ENCODE peak calls at places on chromosomes 16 and 17, in nine cellular contexts. One of them, this sample, is unnamed.

GRCh38 chr17:64326420-64327054 is 63.5 kb upstream of the TEX2 start:
- DNase-seq in PC-3: peak; percentile 98
- DNase-seq in OCI-LY7: no peak
- DNase-seq in SK-N-SH: no peak
- DNase-seq in GM23338: no peak
- DNase-seq in MM.1S: no peak
- DNase-seq in GM23248: peak; percentile 82
- DNase-seq in HCT116: no peak
- DNase-seq in neural progenitor cell: no peak
- DNase-seq in this sample: no peak

GRCh38 chr17:73412914-73413313 is 101.1 kb upstream of the CDC42EP4 start:
- DNase-seq in PC-3: no peak
- DNase-seq in OCI-LY7: no peak
- DNase-seq in SK-N-SH: no peak
- DNase-seq in GM23338: no peak
- DNase-seq in MM.1S: no peak
- DNase-seq in GM23248: no peak
- DNase-seq in HCT116: no peak
- DNase-seq in neural progenitor cell: no peak
- DNase-seq in this sample: no peak

GRCh38 chr16:2904922-2905240 is 6.8 kb upstream of the FLYWCH1 start:
- DNase-seq in PC-3: no peak
- DNase-seq in OCI-LY7: no peak
- DNase-seq in SK-N-SH: no peak
- DNase-seq in GM23338: no peak
- DNase-seq in MM.1S: peak; percentile 12
- DNase-seq in GM23248: peak; percentile 52
- DNase-seq in HCT116: no peak
- DNase-seq in neural progenitor cell: no peak
- DNase-seq in this sample: no peak

GRCh38 chr16:84423416-84423837 is 55.1 kb downstream of the ATP2C2 start:
- DNase-seq in PC-3: peak; percentile 15
- DNase-seq in OCI-LY7: peak; percentile 82
- DNase-seq in SK-N-SH: peak; percentile 44
- DNase-seq in GM23338: peak; percentile 69
- DNase-seq in MM.1S: peak; percentile 31
- DNase-seq in GM23248: peak; percentile 53
- DNase-seq in HCT116: peak; percentile 80
- DNase-seq in neural progenitor cell: no peak
- DNase-seq in this sample: no peak

GRCh38 chr17:7579839-7580630 is 597 bp downstream of the CD68 start:
- DNase-seq in PC-3: no peak
- DNase-seq in OCI-LY7: peak; percentile 28
- DNase-seq in SK-N-SH: no peak
- DNase-seq in GM23338: no peak
- DNase-seq in MM.1S: peak; percentile 18
- DNase-seq in GM23248: no peak
- DNase-seq in HCT116: no peak
- DNase-seq in neural progenitor cell: no peak
- DNase-seq in this sample: no peak

GRCh38 chr17:35947156-35947585 is 3.7 kb upstream of the LYZL6 start:
- DNase-seq in PC-3: peak; percentile 62
- DNase-seq in OCI-LY7: peak; percentile 55
- DNase-seq in SK-N-SH: peak; percentile 54
- DNase-seq in GM23338: peak; percentile 90
- DNase-seq in MM.1S: peak; percentile 65
- DNase-seq in GM23248: peak; percentile 57
- DNase-seq in HCT116: peak; percentile 46
- DNase-seq in neural progenitor cell: peak; percentile 81
- DNase-seq in this sample: peak; percentile 76

GRCh38 chr16:66520406-66521194 is 29.3 kb downstream of the TK2 start:
- DNase-seq in PC-3: no peak
- DNase-seq in OCI-LY7: peak; percentile 15
- DNase-seq in SK-N-SH: no peak
- DNase-seq in GM23338: no peak
- DNase-seq in MM.1S: peak; percentile 37
- DNase-seq in GM23248: no peak
- DNase-seq in HCT116: no peak
- DNase-seq in neural progenitor cell: no peak
- DNase-seq in this sample: no peak

GRCh38 chr17:34121311-34121710 is 133.8 kb upstream of the CCL2 start:
- DNase-seq in PC-3: no peak
- DNase-seq in OCI-LY7: no peak
- DNase-seq in SK-N-SH: no peak
- DNase-seq in GM23338: no peak
- DNase-seq in MM.1S: no peak
- DNase-seq in GM23248: no peak
- DNase-seq in HCT116: no peak
- DNase-seq in neural progenitor cell: no peak
- DNase-seq in this sample: no peak

DNA sequence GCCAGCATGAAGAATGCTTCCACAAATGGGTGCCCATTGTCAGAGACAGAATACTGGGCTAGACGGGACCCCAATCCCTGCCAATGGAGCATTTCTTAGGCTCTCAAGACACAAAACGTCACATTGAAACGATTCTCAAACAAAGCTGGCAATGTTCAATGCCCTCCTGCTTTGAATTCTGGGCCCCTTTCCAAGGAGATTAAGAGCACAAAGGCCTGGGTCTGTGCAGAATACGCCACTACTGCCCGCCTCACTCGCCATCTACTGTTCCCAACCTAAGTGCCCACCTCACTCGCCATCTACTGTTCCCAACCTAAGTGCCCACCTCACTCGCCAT is 9.7 kb downstream of the CFAP20 start:
- DNase-seq in PC-3: no peak
- DNase-seq in OCI-LY7: no peak
- DNase-seq in SK-N-SH: no peak
- DNase-seq in GM23338: no peak
- DNase-seq in MM.1S: no peak
- DNase-seq in GM23248: no peak
- DNase-seq in HCT116: no peak
- DNase-seq in neural progenitor cell: no peak
- DNase-seq in this sample: no peak
- H3K27ac ChIP-seq in PC-3: no peak overlapping the region
- H3K27ac ChIP-seq in OCI-LY7: no peak overlapping the region
- H3K27ac ChIP-seq in SK-N-SH: peak overlapping the region; percentile 60
- H3K27ac ChIP-seq in GM23338: no peak overlapping the region
- H3K27ac ChIP-seq in MM.1S: no peak overlapping the region
- H3K27ac ChIP-seq in GM23248: no peak overlapping the region
- H3K27ac ChIP-seq in HCT116: no peak overlapping the region
- H3K27ac ChIP-seq in neural progenitor cell: no peak overlapping the region
- H3K27ac ChIP-seq in this sample: no peak overlapping the region

DNA sequence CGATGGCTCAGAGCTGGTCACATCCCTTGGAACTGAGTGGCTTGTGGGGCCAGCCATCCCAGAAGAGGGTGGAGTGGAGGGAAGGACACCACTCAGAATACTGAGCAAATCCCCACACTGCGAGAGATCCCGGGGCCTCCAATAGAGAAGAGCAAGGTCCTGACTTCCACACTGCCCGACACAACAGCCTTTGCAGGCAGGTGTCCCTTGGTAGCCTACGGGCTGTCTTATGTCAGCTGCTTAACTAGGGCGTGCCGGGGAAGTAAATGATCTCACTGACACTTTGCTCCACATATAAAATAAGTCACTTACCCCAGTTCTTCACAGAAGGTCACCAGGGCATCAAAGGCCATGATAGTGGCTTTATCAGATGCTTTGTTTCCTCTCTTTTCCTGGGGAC is 16.1 kb downstream of the RECQL5 start:
- DNase-seq in PC-3: no peak
- DNase-seq in OCI-LY7: no peak
- DNase-seq in SK-N-SH: no peak
- DNase-seq in GM23338: no peak
- DNase-seq in MM.1S: no peak
- DNase-seq in GM23248: no peak
- DNase-seq in HCT116: no peak
- DNase-seq in neural progenitor cell: no peak
- DNase-seq in this sample: no peak
- H2AFZ ChIP-seq in PC-3: no peak overlapping the region
- H2AFZ ChIP-seq in OCI-LY7: no peak overlapping the region
- H2AFZ ChIP-seq in SK-N-SH: no peak overlapping the region
- H2AFZ ChIP-seq in GM23338: no peak overlapping the region
- H2AFZ ChIP-seq in MM.1S: no peak overlapping the region
- H2AFZ ChIP-seq in GM23248: no peak overlapping the region
- H2AFZ ChIP-seq in HCT116: no peak overlapping the region
- H2AFZ ChIP-seq in neural progenitor cell: no peak overlapping the region
- H2AFZ ChIP-seq in this sample: no peak overlapping the region

GRCh38 chr17:42845556-42845917 is 1.2 kb downstream of the AOC2 start:
- DNase-seq in PC-3: no peak
- DNase-seq in OCI-LY7: no peak
- DNase-seq in SK-N-SH: no peak
- DNase-seq in GM23338: no peak
- DNase-seq in MM.1S: no peak
- DNase-seq in GM23248: no peak
- DNase-seq in HCT116: no peak
- DNase-seq in neural progenitor cell: no peak
- DNase-seq in this sample: no peak

GRCh38 chr17:42844761-42845555 is 578 bp downstream of the AOC2 start:
- DNase-seq in PC-3: no peak
- DNase-seq in OCI-LY7: no peak
- DNase-seq in SK-N-SH: no peak
- DNase-seq in GM23338: no peak
- DNase-seq in MM.1S: no peak
- DNase-seq in GM23248: no peak
- DNase-seq in HCT116: no peak
- DNase-seq in neural progenitor cell: no peak
- DNase-seq in this sample: no peak

GRCh38 chr17:42845918-42846593 is 1.7 kb downstream of the AOC2 start:
- DNase-seq in PC-3: peak; percentile 46
- DNase-seq in OCI-LY7: no peak
- DNase-seq in SK-N-SH: no peak
- DNase-seq in GM23338: no peak
- DNase-seq in MM.1S: no peak
- DNase-seq in GM23248: no peak
- DNase-seq in HCT116: no peak
- DNase-seq in neural progenitor cell: no peak
- DNase-seq in this sample: no peak

GRCh38 chr17:42843358-42843934 is 934 bp upstream of the AOC2 start:
- DNase-seq in PC-3: peak; percentile 63
- DNase-seq in OCI-LY7: peak; percentile 56
- DNase-seq in SK-N-SH: peak; percentile 80
- DNase-seq in GM23338: peak; percentile 80
- DNase-seq in MM.1S: no peak
- DNase-seq in GM23248: peak; percentile 81
- DNase-seq in HCT116: peak; percentile 51
- DNase-seq in neural progenitor cell: peak; percentile 72
- DNase-seq in this sample: peak; percentile 80

DNA sequence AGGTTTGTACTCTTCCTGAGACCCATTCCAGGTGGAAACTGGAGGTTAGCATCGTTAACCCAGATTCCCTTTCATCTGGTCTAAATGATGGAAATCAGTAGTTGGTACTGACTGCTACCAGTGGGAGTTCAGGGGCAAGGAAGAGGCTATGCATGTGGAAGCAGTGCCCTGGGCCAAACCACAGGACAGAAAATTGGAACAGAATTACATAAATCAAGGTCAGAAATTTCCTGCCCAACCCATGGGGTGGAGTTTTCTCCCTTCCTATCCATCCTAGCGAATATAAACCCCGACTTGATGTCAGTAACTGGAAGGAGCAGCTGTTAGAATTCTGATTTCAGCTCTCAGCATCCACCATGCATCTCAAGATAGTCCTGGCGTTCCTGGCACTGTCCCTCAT is at the start of gene AOC2:
- DNase-seq in PC-3: no peak
- DNase-seq in OCI-LY7: no peak
- DNase-seq in SK-N-SH: no peak
- DNase-seq in GM23338: no peak
- DNase-seq in MM.1S: no peak
- DNase-seq in GM23248: no peak
- DNase-seq in HCT116: no peak
- DNase-seq in neural progenitor cell: no peak
- DNase-seq in this sample: no peak
- TF ChIP-seq EZH2phosphoT487 in PC-3: no peak
- TF ChIP-seq EZH2phosphoT487 in OCI-LY7: no peak
- TF ChIP-seq EZH2phosphoT487 in SK-N-SH: no peak
- TF ChIP-seq EZH2phosphoT487 in GM23338: no peak
- TF ChIP-seq EZH2phosphoT487 in MM.1S: no peak
- TF ChIP-seq EZH2phosphoT487 in GM23248: no peak
- TF ChIP-seq EZH2phosphoT487 in HCT116: no peak
- TF ChIP-seq EZH2phosphoT487 in neural progenitor cell: no peak
- TF ChIP-seq EZH2phosphoT487 in this sample: no peak

GRCh38 chr17:1786708-1787107 is 24.8 kb downstream of the SERPINF1 start:
- DNase-seq in PC-3: no peak
- DNase-seq in OCI-LY7: no peak
- DNase-seq in SK-N-SH: no peak
- DNase-seq in GM23338: no peak
- DNase-seq in MM.1S: no peak
- DNase-seq in GM23248: no peak
- DNase-seq in HCT116: no peak
- DNase-seq in neural progenitor cell: no peak
- DNase-seq in this sample: no peak

GRCh38 chr17:1782171-1782567 is 20.3 kb downstream of the SERPINF1 start:
- DNase-seq in PC-3: no peak
- DNase-seq in OCI-LY7: no peak
- DNase-seq in SK-N-SH: no peak
- DNase-seq in GM23338: no peak
- DNase-seq in MM.1S: no peak
- DNase-seq in GM23248: no peak
- DNase-seq in HCT116: no peak
- DNase-seq in neural progenitor cell: no peak
- DNase-seq in this sample: no peak

GRCh38 chr17:1783271-1783670 is 21.4 kb downstream of the SERPINF1 start:
- DNase-seq in PC-3: no peak
- DNase-seq in OCI-LY7: no peak
- DNase-seq in SK-N-SH: no peak
- DNase-seq in GM23338: no peak
- DNase-seq in MM.1S: no peak
- DNase-seq in GM23248: peak; percentile 39
- DNase-seq in HCT116: no peak
- DNase-seq in neural progenitor cell: no peak
- DNase-seq in this sample: no peak

GRCh38 chr17:1785925-1786324 is 24.1 kb downstream of the SERPINF1 start:
- DNase-seq in PC-3: no peak
- DNase-seq in OCI-LY7: no peak
- DNase-seq in SK-N-SH: no peak
- DNase-seq in GM23338: no peak
- DNase-seq in MM.1S: no peak
- DNase-seq in GM23248: no peak
- DNase-seq in HCT116: no peak
- DNase-seq in neural progenitor cell: no peak
- DNase-seq in this sample: no peak

DNA sequence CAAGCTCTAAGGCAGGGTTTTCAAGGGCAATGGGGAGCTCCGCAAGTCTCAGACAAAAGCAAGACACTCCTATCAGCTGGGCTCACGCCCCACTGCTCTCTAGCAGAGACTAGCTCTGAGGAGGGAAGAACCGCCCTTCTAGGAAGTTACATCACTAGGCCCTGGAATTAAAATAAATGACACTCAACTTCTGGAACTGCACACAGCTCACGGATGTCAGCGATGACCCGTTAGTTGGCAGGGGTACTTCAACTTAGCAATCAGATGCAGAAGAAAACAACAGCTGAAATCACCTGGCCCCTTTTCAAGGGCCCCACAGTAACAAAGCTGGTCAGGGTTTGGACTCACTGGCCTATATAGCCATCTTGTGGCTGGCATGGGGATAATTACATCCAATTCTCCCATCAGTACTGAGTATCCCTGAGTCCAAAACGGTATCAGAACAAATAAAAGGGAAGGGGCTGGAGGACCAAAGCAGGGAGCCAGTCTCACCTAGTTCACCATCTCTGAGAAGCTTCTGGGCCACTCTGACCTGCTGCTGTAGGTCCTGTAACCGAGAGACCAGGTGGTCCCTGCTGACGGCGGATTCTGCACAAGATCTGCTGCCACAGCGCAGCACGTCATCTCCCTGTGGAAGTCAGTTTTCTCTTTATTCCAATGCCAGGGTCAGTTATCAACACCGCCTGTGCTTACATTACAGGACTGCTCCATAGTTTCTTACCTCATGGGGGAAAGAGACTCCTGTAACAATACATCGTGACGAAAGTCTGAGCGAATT is 22.2 kb downstream of the SERPINF1 start:
- DNase-seq in PC-3: peak; percentile 30
- DNase-seq in OCI-LY7: no peak
- DNase-seq in SK-N-SH: peak; percentile 78
- DNase-seq in GM23338: peak; percentile 55
- DNase-seq in MM.1S: peak; percentile 20
- DNase-seq in GM23248: peak; percentile 89
- DNase-seq in HCT116: peak; percentile 6
- DNase-seq in neural progenitor cell: peak; percentile 65
- DNase-seq in this sample: peak; percentile 77
- H3K27ac ChIP-seq in PC-3: no peak overlapping the region
- H3K27ac ChIP-seq in OCI-LY7: no peak overlapping the region
- H3K27ac ChIP-seq in SK-N-SH: no peak overlapping the region
- H3K27ac ChIP-seq in GM23338: no peak overlapping the region
- H3K27ac ChIP-seq in MM.1S: no peak overlapping the region
- H3K27ac ChIP-seq in GM23248: peak overlapping the region; percentile 74
- H3K27ac ChIP-seq in HCT116: peak overlapping the region; percentile 4
- H3K27ac ChIP-seq in neural progenitor cell: no peak overlapping the region
- H3K27ac ChIP-seq in this sample: peak overlapping the region; percentile 93